ENCODE peak calls at places on chromosomes 5 and 9, in five cellular contexts. One of them, this sample, is unnamed.

GRCh38 chr5:52964138-52964537 is 25.0 kb upstream of the ITGA2 start:
- DNase-seq in activated CD8-positive, alpha-beta memory T cell treated with anti-CD3 and anti-CD28 coated beads for 1 hour: no peak
- DNase-seq in Right ventricle myocardium inferior: no peak
- DNase-seq in C1 segment of cervical spinal cord: no peak
- DNase-seq in fibroblast of mammary gland: no peak
- DNase-seq in this sample: no peak

GRCh38 chr5:94893404-94894145 is 275.1 kb downstream of the SLF1 start:
- DNase-seq in activated CD8-positive, alpha-beta memory T cell treated with anti-CD3 and anti-CD28 coated beads for 1 hour: no peak
- DNase-seq in Right ventricle myocardium inferior: no peak
- DNase-seq in C1 segment of cervical spinal cord: no peak
- DNase-seq in fibroblast of mammary gland: peak
- DNase-seq in this sample: no peak

GRCh38 chr5:6319116-6319515 is 59.2 kb downstream of the MED10 start:
- DNase-seq in activated CD8-positive, alpha-beta memory T cell treated with anti-CD3 and anti-CD28 coated beads for 1 hour: no peak
- DNase-seq in Right ventricle myocardium inferior: no peak
- DNase-seq in C1 segment of cervical spinal cord: no peak
- DNase-seq in fibroblast of mammary gland: no peak
- DNase-seq in this sample: no peak

GRCh38 chr5:113660848-113661247 is 147.4 kb downstream of the YTHDC2 start:
- DNase-seq in activated CD8-positive, alpha-beta memory T cell treated with anti-CD3 and anti-CD28 coated beads for 1 hour: no peak
- DNase-seq in Right ventricle myocardium inferior: no peak
- DNase-seq in C1 segment of cervical spinal cord: no peak
- DNase-seq in fibroblast of mammary gland: no peak
- DNase-seq in this sample: no peak

GRCh38 chr5:71839049-71839834 is 120.2 kb downstream of the CARTPT start:
- DNase-seq in activated CD8-positive, alpha-beta memory T cell treated with anti-CD3 and anti-CD28 coated beads for 1 hour: no peak
- DNase-seq in Right ventricle myocardium inferior: peak
- DNase-seq in C1 segment of cervical spinal cord: no peak
- DNase-seq in fibroblast of mammary gland: no peak
- DNase-seq in this sample: no peak

GRCh38 chr5:150641006-150641570 is 628 bp downstream of the SYNPO start:
- DNase-seq in activated CD8-positive, alpha-beta memory T cell treated with anti-CD3 and anti-CD28 coated beads for 1 hour: no peak
- DNase-seq in Right ventricle myocardium inferior: no peak
- DNase-seq in C1 segment of cervical spinal cord: no peak
- DNase-seq in fibroblast of mammary gland: peak
- DNase-seq in this sample: no peak

GRCh38 chr5:11564716-11565115 is 339.5 kb downstream of the CTNND2 start:
- DNase-seq in activated CD8-positive, alpha-beta memory T cell treated with anti-CD3 and anti-CD28 coated beads for 1 hour: no peak
- DNase-seq in Right ventricle myocardium inferior: no peak
- DNase-seq in C1 segment of cervical spinal cord: peak
- DNase-seq in fibroblast of mammary gland: no peak
- DNase-seq in this sample: no peak

GRCh38 chr9:115291841-115292240 is 173.9 kb upstream of the TNC start:
- DNase-seq in activated CD8-positive, alpha-beta memory T cell treated with anti-CD3 and anti-CD28 coated beads for 1 hour: no peak
- DNase-seq in Right ventricle myocardium inferior: no peak
- DNase-seq in C1 segment of cervical spinal cord: no peak
- DNase-seq in fibroblast of mammary gland: peak
- DNase-seq in this sample: no peak

GRCh38 chr5:5494489-5495402 is 72.3 kb downstream of the ICE1 start:
- DNase-seq in activated CD8-positive, alpha-beta memory T cell treated with anti-CD3 and anti-CD28 coated beads for 1 hour: peak
- DNase-seq in Right ventricle myocardium inferior: peak
- DNase-seq in C1 segment of cervical spinal cord: no peak
- DNase-seq in fibroblast of mammary gland: peak
- DNase-seq in this sample: peak

GRCh38 chr5:178074266-178074952 is 38.9 kb upstream of the N4BP3 start:
- DNase-seq in activated CD8-positive, alpha-beta memory T cell treated with anti-CD3 and anti-CD28 coated beads for 1 hour: no peak
- DNase-seq in Right ventricle myocardium inferior: no peak
- DNase-seq in C1 segment of cervical spinal cord: no peak
- DNase-seq in fibroblast of mammary gland: no peak
- DNase-seq in this sample: no peak

GRCh38 chr5:171484460-171484899 is 65.0 kb downstream of the FGF18 start:
- DNase-seq in activated CD8-positive, alpha-beta memory T cell treated with anti-CD3 and anti-CD28 coated beads for 1 hour: peak
- DNase-seq in Right ventricle myocardium inferior: no peak
- DNase-seq in C1 segment of cervical spinal cord: no peak
- DNase-seq in fibroblast of mammary gland: peak
- DNase-seq in this sample: peak

GRCh38 chr5:160539431-160539830 is 117.8 kb downstream of the PTTG1 start:
- DNase-seq in activated CD8-positive, alpha-beta memory T cell treated with anti-CD3 and anti-CD28 coated beads for 1 hour: no peak
- DNase-seq in Right ventricle myocardium inferior: no peak
- DNase-seq in C1 segment of cervical spinal cord: no peak
- DNase-seq in fibroblast of mammary gland: no peak
- DNase-seq in this sample: no peak

GRCh38 chr5:178483620-178484019 is 106.6 kb downstream of the COL23A1 start:
- DNase-seq in activated CD8-positive, alpha-beta memory T cell treated with anti-CD3 and anti-CD28 coated beads for 1 hour: peak
- DNase-seq in Right ventricle myocardium inferior: peak
- DNase-seq in C1 segment of cervical spinal cord: no peak
- DNase-seq in fibroblast of mammary gland: no peak
- DNase-seq in this sample: no peak

GRCh38 chr9:100082786-100083185 is 16.0 kb downstream of the ERP44 start:
- DNase-seq in activated CD8-positive, alpha-beta memory T cell treated with anti-CD3 and anti-CD28 coated beads for 1 hour: no peak
- DNase-seq in Right ventricle myocardium inferior: no peak
- DNase-seq in C1 segment of cervical spinal cord: no peak
- DNase-seq in fibroblast of mammary gland: peak
- DNase-seq in this sample: no peak

GRCh38 chr5:117486291-117486690 is 911.7 kb upstream of the SEMA6A start:
- DNase-seq in activated CD8-positive, alpha-beta memory T cell treated with anti-CD3 and anti-CD28 coated beads for 1 hour: no peak
- DNase-seq in Right ventricle myocardium inferior: no peak
- DNase-seq in C1 segment of cervical spinal cord: no peak
- DNase-seq in fibroblast of mammary gland: no peak
- DNase-seq in this sample: no peak

GRCh38 chr9:133075925-133076324 is 14.1 kb downstream of the CEL start:
- DNase-seq in activated CD8-positive, alpha-beta memory T cell treated with anti-CD3 and anti-CD28 coated beads for 1 hour: no peak
- DNase-seq in Right ventricle myocardium inferior: no peak
- DNase-seq in C1 segment of cervical spinal cord: no peak
- DNase-seq in fibroblast of mammary gland: peak
- DNase-seq in this sample: no peak

GRCh38 chr9:86034863-86035734 is 64.3 kb downstream of the GOLM1 start:
- DNase-seq in activated CD8-positive, alpha-beta memory T cell treated with anti-CD3 and anti-CD28 coated beads for 1 hour: no peak
- DNase-seq in Right ventricle myocardium inferior: no peak
- DNase-seq in C1 segment of cervical spinal cord: no peak
- DNase-seq in fibroblast of mammary gland: peak
- DNase-seq in this sample: peak

GRCh38 chr9:117184173-117184572 is 230.7 kb downstream of the ASTN2 start:
- DNase-seq in activated CD8-positive, alpha-beta memory T cell treated with anti-CD3 and anti-CD28 coated beads for 1 hour: no peak
- DNase-seq in Right ventricle myocardium inferior: no peak
- DNase-seq in C1 segment of cervical spinal cord: no peak
- DNase-seq in fibroblast of mammary gland: no peak
- DNase-seq in this sample: no peak

GRCh38 chr9:99134893-99135341 is 30.0 kb downstream of the TGFBR1 start:
- DNase-seq in activated CD8-positive, alpha-beta memory T cell treated with anti-CD3 and anti-CD28 coated beads for 1 hour: no peak
- DNase-seq in Right ventricle myocardium inferior: no peak
- DNase-seq in C1 segment of cervical spinal cord: no peak
- DNase-seq in fibroblast of mammary gland: peak
- DNase-seq in this sample: no peak

GRCh38 chr5:61301345-61301744 is 30.7 kb upstream of the ZSWIM6 start:
- DNase-seq in activated CD8-positive, alpha-beta memory T cell treated with anti-CD3 and anti-CD28 coated beads for 1 hour: no peak
- DNase-seq in Right ventricle myocardium inferior: no peak
- DNase-seq in C1 segment of cervical spinal cord: no peak
- DNase-seq in fibroblast of mammary gland: peak
- DNase-seq in this sample: no peak

GRCh38 chr9:110691002-110691549 is 22.5 kb downstream of the MUSK start:
- DNase-seq in activated CD8-positive, alpha-beta memory T cell treated with anti-CD3 and anti-CD28 coated beads for 1 hour: no peak
- DNase-seq in Right ventricle myocardium inferior: no peak
- DNase-seq in C1 segment of cervical spinal cord: no peak
- DNase-seq in fibroblast of mammary gland: peak
- DNase-seq in this sample: no peak

GRCh38 chr5:5353681-5354080 is 68.8 kb upstream of the ICE1 start:
- DNase-seq in activated CD8-positive, alpha-beta memory T cell treated with anti-CD3 and anti-CD28 coated beads for 1 hour: no peak
- DNase-seq in Right ventricle myocardium inferior: no peak
- DNase-seq in C1 segment of cervical spinal cord: no peak
- DNase-seq in fibroblast of mammary gland: no peak
- DNase-seq in this sample: no peak

GRCh38 chr5:73901045-73901444 is 275.0 kb downstream of the ARHGEF28 start:
- DNase-seq in activated CD8-positive, alpha-beta memory T cell treated with anti-CD3 and anti-CD28 coated beads for 1 hour: no peak
- DNase-seq in Right ventricle myocardium inferior: no peak
- DNase-seq in C1 segment of cervical spinal cord: no peak
- DNase-seq in fibroblast of mammary gland: peak
- DNase-seq in this sample: no peak

GRCh38 chr5:168312606-168313297 is 21.3 kb downstream of the WWC1 start:
- DNase-seq in activated CD8-positive, alpha-beta memory T cell treated with anti-CD3 and anti-CD28 coated beads for 1 hour: no peak
- DNase-seq in Right ventricle myocardium inferior: no peak
- DNase-seq in C1 segment of cervical spinal cord: no peak
- DNase-seq in fibroblast of mammary gland: peak
- DNase-seq in this sample: no peak

GRCh38 chr5:127754259-127754658 is 51.1 kb downstream of the CCDC192 start:
- DNase-seq in activated CD8-positive, alpha-beta memory T cell treated with anti-CD3 and anti-CD28 coated beads for 1 hour: no peak
- DNase-seq in Right ventricle myocardium inferior: no peak
- DNase-seq in C1 segment of cervical spinal cord: no peak
- DNase-seq in fibroblast of mammary gland: no peak
- DNase-seq in this sample: no peak

GRCh38 chr5:137022043-137022442 is 477.1 kb downstream of the SPOCK1 start:
- DNase-seq in activated CD8-positive, alpha-beta memory T cell treated with anti-CD3 and anti-CD28 coated beads for 1 hour: no peak
- DNase-seq in Right ventricle myocardium inferior: no peak
- DNase-seq in C1 segment of cervical spinal cord: no peak
- DNase-seq in fibroblast of mammary gland: peak
- DNase-seq in this sample: no peak

GRCh38 chr5:40381676-40382363 is 297.9 kb upstream of the PTGER4 start:
- DNase-seq in activated CD8-positive, alpha-beta memory T cell treated with anti-CD3 and anti-CD28 coated beads for 1 hour: no peak
- DNase-seq in Right ventricle myocardium inferior: no peak
- DNase-seq in C1 segment of cervical spinal cord: no peak
- DNase-seq in fibroblast of mammary gland: peak
- DNase-seq in this sample: no peak

GRCh38 chr5:140371356-140372151 is 11.6 kb downstream of the SLC4A9 start:
- DNase-seq in activated CD8-positive, alpha-beta memory T cell treated with anti-CD3 and anti-CD28 coated beads for 1 hour: no peak
- DNase-seq in Right ventricle myocardium inferior: no peak
- DNase-seq in C1 segment of cervical spinal cord: no peak
- DNase-seq in fibroblast of mammary gland: no peak
- DNase-seq in this sample: no peak

GRCh38 chr9:32884482-32884881 is 101.1 kb downstream of the TMEM215 start:
- DNase-seq in activated CD8-positive, alpha-beta memory T cell treated with anti-CD3 and anti-CD28 coated beads for 1 hour: no peak
- DNase-seq in Right ventricle myocardium inferior: no peak
- DNase-seq in C1 segment of cervical spinal cord: no peak
- DNase-seq in fibroblast of mammary gland: no peak
- DNase-seq in this sample: no peak

GRCh38 chr9:14350766-14351165 is 36.8 kb upstream of the NFIB start:
- DNase-seq in activated CD8-positive, alpha-beta memory T cell treated with anti-CD3 and anti-CD28 coated beads for 1 hour: no peak
- DNase-seq in Right ventricle myocardium inferior: no peak
- DNase-seq in C1 segment of cervical spinal cord: no peak
- DNase-seq in fibroblast of mammary gland: no peak
- DNase-seq in this sample: no peak

GRCh38 chr9:112332977-112333638 is at the start of gene PTBP3:
- DNase-seq in activated CD8-positive, alpha-beta memory T cell treated with anti-CD3 and anti-CD28 coated beads for 1 hour: peak
- DNase-seq in Right ventricle myocardium inferior: peak
- DNase-seq in C1 segment of cervical spinal cord: peak
- DNase-seq in fibroblast of mammary gland: peak
- DNase-seq in this sample: peak

GRCh38 chr9:107933042-107933441 is 443.5 kb upstream of the KLF4 start:
- DNase-seq in activated CD8-positive, alpha-beta memory T cell treated with anti-CD3 and anti-CD28 coated beads for 1 hour: no peak
- DNase-seq in Right ventricle myocardium inferior: no peak
- DNase-seq in C1 segment of cervical spinal cord: no peak
- DNase-seq in fibroblast of mammary gland: peak
- DNase-seq in this sample: no peak

GRCh38 chr5:120446068-120446492 is 18.0 kb upstream of the PRR16 start:
- DNase-seq in activated CD8-positive, alpha-beta memory T cell treated with anti-CD3 and anti-CD28 coated beads for 1 hour: no peak
- DNase-seq in Right ventricle myocardium inferior: no peak
- DNase-seq in C1 segment of cervical spinal cord: no peak
- DNase-seq in fibroblast of mammary gland: peak
- DNase-seq in this sample: no peak

GRCh38 chr9:110156902-110157301 is 51.1 kb downstream of the C9orf152 start:
- DNase-seq in activated CD8-positive, alpha-beta memory T cell treated with anti-CD3 and anti-CD28 coated beads for 1 hour: no peak
- DNase-seq in Right ventricle myocardium inferior: no peak
- DNase-seq in C1 segment of cervical spinal cord: no peak
- DNase-seq in fibroblast of mammary gland: peak
- DNase-seq in this sample: no peak

This sample was measured in D341Med.